ENCODE peak calls at places on chromosome 1, in five cellular contexts. N, J, P, T and B are unnamed samples.

GRCh38 chr1:44808938-44809917 is 905 bp downstream of the BTBD19 start:
- DNase-seq in N (no peak), J (peak; percentile 83), P (peak; percentile 82), T (no peak), B (no peak)

GRCh38 chr1:37032660-37033354 is 1.5 kb downstream of the GRIK3 start:
- DNase-seq in N (no peak), J (no peak), P (no peak), T (no peak), B (no peak)

GRCh38 chr1:103525114-103525606 is 339 bp upstream of the RNPC3 start:
- DNase-seq in N (no peak), J (peak; percentile 63), P (peak; percentile 56), T (no peak), B (no peak)

GRCh38 chr1:173436831-173437428 is 40.2 kb upstream of the PRDX6 start:
- DNase-seq in N (no peak), J (no peak), P (no peak), T (no peak), B (no peak)

GRCh38 chr1:2983319-2983705 is 38.0 kb upstream of the ACTRT2 start:
- DNase-seq in N (no peak), J (no peak), P (no peak), T (no peak), B (no peak)

GRCh38 chr1:29180497-29181412 is 945 bp downstream of the SRSF4 start:
- DNase-seq in N (no peak), J (no peak), P (peak; percentile 42), T (no peak), B (no peak)

GRCh38 chr1:107250169-107250568 is 109.3 kb downstream of the NTNG1 start:
- DNase-seq in N (no peak), J (no peak), P (no peak), T (no peak), B (no peak)

GRCh38 chr1:200780545-200781444 is 42.1 kb downstream of the CAMSAP2 start:
- DNase-seq in N (no peak), J (peak; percentile 65), P (no peak), T (no peak), B (no peak)